ENCODE peak calls at places on chromosome 22, in six cellular contexts. V, W, L, E, S and Q are unnamed samples.

GRCh38 chr22:17422736-17423343 is 53.6 kb downstream of the CECR2 start:
- DNase-seq in V (no peak), W (no peak), L (no peak), E (no peak), S (no peak), Q (no peak)

GRCh38 chr22:41507330-41508063 is 36.8 kb downstream of the POLR3H start:
- DNase-seq in V (no peak), W (no peak), L (no peak), E (no peak), S (no peak), Q (no peak)

GRCh38 chr22:35288116-35288515 is 11.6 kb upstream of the TOM1 start:
- DNase-seq in V (no peak), W (no peak), L (no peak), E (no peak), S (no peak), Q (no peak)

GRCh38 chr22:23536821-23537345 is 43.2 kb downstream of the IGLL1 start:
- DNase-seq in V (no peak), W (no peak), L (no peak), E (no peak), S (no peak), Q (no peak)

GRCh38 chr22:32558681-32559355 is 84.2 kb downstream of the FBXO7 start:
- DNase-seq in V (no peak), W (no peak), L (peak), E (peak), S (no peak), Q (peak)

GRCh38 chr22:32422062-32422461 is 10.0 kb upstream of the RTCB start:
- DNase-seq in V (no peak), W (no peak), L (no peak), E (no peak), S (no peak), Q (no peak)

GRCh38 chr22:29251265-29251664 is 16.5 kb downstream of the RHBDD3 start:
- DNase-seq in V (no peak), W (no peak), L (no peak), E (no peak), S (no peak), Q (no peak)

GRCh38 chr22:50267591-50268390 is 2.4 kb downstream of the MAPK11 start:
- DNase-seq in V (peak), W (no peak), L (peak), E (no peak), S (no peak), Q (peak)

GRCh38 chr22:32265882-32266767 is 11.0 kb upstream of the SLC5A4 start:
- DNase-seq in V (peak), W (peak), L (peak), E (peak), S (peak), Q (peak)

GRCh38 chr22:31947296-31947695 is 3.0 kb downstream of the YWHAH start:
- DNase-seq in V (no peak), W (peak), L (no peak), E (no peak), S (no peak), Q (peak)

GRCh38 chr22:47220752-47221151 is 458.3 kb downstream of the TBC1D22A start:
- DNase-seq in V (no peak), W (no peak), L (no peak), E (no peak), S (no peak), Q (no peak)

DNA sequence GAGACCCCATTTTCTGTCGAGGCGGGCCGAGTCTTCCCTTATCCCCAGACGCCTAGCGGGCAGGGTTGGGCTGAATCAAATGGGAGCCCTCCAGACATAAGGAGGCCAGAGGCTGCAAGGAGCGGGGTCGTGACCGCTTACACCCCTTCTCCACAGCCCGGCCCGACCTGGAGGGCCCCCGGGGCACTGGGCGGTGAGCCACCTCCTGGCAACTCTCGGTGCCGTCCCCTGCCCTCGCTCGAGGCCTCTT is 499 bp upstream of the GP1BB start:
- DNase-seq in V (peak), W (no peak), L (no peak), E (no peak), S (no peak), Q (no peak)
- H3K4me3 ChIP-seq in V (peak), W (no peak), L (peak), E (peak), S (no peak), Q (no peak)

GRCh38 chr22:22386602-22387385 is 121.7 kb downstream of the ZNF280B start:
- DNase-seq in V (no peak), W (no peak), L (no peak), E (no peak), S (no peak), Q (no peak)
- TF ChIP-seq CTCF in V (no peak), W (no peak), L (no peak), E (no peak), S (no peak), Q (no peak)

GRCh38 chr22:43014062-43014875 is 680 bp downstream of the PACSIN2 start:
- DNase-seq in V (peak), W (no peak), L (peak), E (no peak), S (peak), Q (no peak)

GRCh38 chr22:43015677-43016042 is 711 bp upstream of the PACSIN2 start:
- DNase-seq in V (no peak), W (no peak), L (no peak), E (no peak), S (no peak), Q (no peak)

GRCh38 chr22:43012390-43012789 is 2.6 kb downstream of the PACSIN2 start:
- DNase-seq in V (no peak), W (no peak), L (no peak), E (no peak), S (no peak), Q (no peak)

GRCh38 chr22:43014876-43015676 is at the start of gene PACSIN2:
- DNase-seq in V (peak), W (peak), L (peak), E (peak), S (peak), Q (peak)

GRCh38 chr22:43013355-43014061 is 1.4 kb downstream of the PACSIN2 start:
- DNase-seq in V (no peak), W (no peak), L (no peak), E (no peak), S (no peak), Q (no peak)
- H3K4me3 ChIP-seq in V (peak), W (peak), L (peak), E (peak), S (peak), Q (peak)

DNA sequence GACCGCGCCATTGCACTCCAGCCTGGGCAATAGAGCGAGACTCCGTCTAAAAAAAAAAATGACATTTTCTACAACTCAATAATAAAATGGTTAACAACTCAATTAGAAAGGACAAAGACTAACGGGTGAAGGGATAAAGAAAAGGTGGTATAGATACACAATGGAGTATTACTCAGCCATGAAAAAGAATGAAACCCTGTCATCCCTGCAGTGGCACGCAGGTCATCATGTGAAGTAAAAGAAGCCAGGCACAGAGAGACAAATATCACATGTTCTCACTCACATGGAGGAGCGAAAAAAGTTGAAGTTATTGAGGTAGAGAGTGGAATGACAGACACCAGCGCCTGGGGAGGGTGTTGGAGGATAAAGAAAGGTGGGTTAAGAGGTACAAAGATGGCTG is 39.0 kb downstream of the WNT7B start:
- DNase-seq in V (no peak), W (no peak), L (no peak), E (no peak), S (no peak), Q (no peak)
- TF ChIP-seq CTCF in V (no peak), W (no peak), L (no peak), E (no peak), S (no peak), Q (no peak)

GRCh38 chr22:45239378-45240136 is 1.1 kb downstream of the KIAA0930 start:
- DNase-seq in V (no peak), W (no peak), L (no peak), E (no peak), S (no peak), Q (no peak)
- H3K4me3 ChIP-seq in V (peak), W (peak), L (peak), E (peak), S (peak), Q (peak)

GRCh38 chr22:45451988-45452387 is 38.5 kb downstream of the RIBC2 start:
- DNase-seq in V (no peak), W (no peak), L (no peak), E (no peak), S (no peak), Q (no peak)
- TF ChIP-seq CTCF in V (no peak), W (no peak), L (no peak), E (no peak), S (no peak), Q (no peak)

GRCh38 chr22:43862882-43863202 is 529 bp upstream of the SULT4A1 start:
- DNase-seq in V (no peak), W (no peak), L (no peak), E (no peak), S (no peak), Q (no peak)
- H3K4me3 ChIP-seq in V (peak), W (no peak), L (no peak), E (peak), S (peak), Q (peak)

GRCh38 chr22:21946262-21946925 is 6.3 kb downstream of the PPM1F start:
- DNase-seq in V (no peak), W (no peak), L (no peak), E (no peak), S (no peak), Q (no peak)
- TF ChIP-seq CTCF in V (no peak), W (no peak), L (no peak), E (no peak), S (no peak), Q (no peak)